ENCODE peak calls at places on chromosomes 13 and 19, in seven cellular contexts. L, J, V, E, U, B and G are unnamed samples. For H3K4me1, the result is how much of the 10 kb centered on the place peaks cover.

GRCh38 chr13:113009743-113010509 is 40.9 kb downstream of the MCF2L start:
- DNase-seq in L (peak), J (no peak), V (no peak), E (no peak), U (no peak), B (no peak), G (no peak)

GRCh38 chr13:28489536-28489935 is 5.4 kb downstream of the FLT1 start:
- DNase-seq in L (no peak), J (no peak), V (no peak), E (no peak), U (no peak), B (no peak), G (no peak)

GRCh38 chr19:28999733-29000433 is 213.1 kb downstream of the UQCRFS1 start:
- DNase-seq in L (no peak), J (no peak), V (no peak), E (no peak), U (no peak), B (no peak), G (no peak)

GRCh38 chr19:38376576-38376975 is 2.2 kb downstream of the PSMD8 start:
- DNase-seq in L (no peak), J (no peak), V (no peak), E (no peak), U (no peak), B (no peak), G (no peak)

GRCh38 chr19:55467236-55468053 is 2.9 kb upstream of the C19orf85 start:
- DNase-seq in L (peak), J (peak), V (peak), E (no peak), U (peak), B (peak), G (no peak)

GRCh38 chr13:29556742-29557141 is 38.7 kb downstream of the SLC7A1 start:
- DNase-seq in L (no peak), J (no peak), V (no peak), E (no peak), U (no peak), B (no peak), G (no peak)

GRCh38 chr13:93398167-93398566 is 171.6 kb downstream of the GPC6 start:
- DNase-seq in L (no peak), J (no peak), V (no peak), E (no peak), U (no peak), B (no peak), G (no peak)

GRCh38 chr19:8204961-8205360 is 4.2 kb upstream of the CERS4 start:
- DNase-seq in L (no peak), J (no peak), V (no peak), E (no peak), U (no peak), B (no peak), G (no peak)

DNA sequence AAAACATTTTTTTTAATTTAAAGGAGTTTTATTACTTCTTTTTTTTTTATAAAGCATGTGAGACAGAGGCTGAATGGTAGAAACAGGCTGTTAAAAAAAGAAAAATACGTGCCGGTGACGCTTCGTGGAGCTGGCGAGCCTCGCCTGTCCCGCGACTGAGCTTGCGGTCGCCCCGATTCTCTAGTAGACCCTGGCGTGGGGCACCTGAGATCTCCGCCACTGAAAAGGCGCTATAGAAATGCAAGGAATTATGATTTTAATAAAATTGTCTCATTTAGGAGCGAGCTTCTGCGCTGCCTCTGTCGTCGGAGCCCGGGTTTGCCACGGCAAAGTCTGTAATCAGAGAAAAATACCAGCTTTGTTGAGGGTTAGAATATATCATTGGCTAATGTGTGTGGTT is 18.4 kb downstream of the NFIX start:
- DNase-seq in L (no peak), J (no peak), V (no peak), E (no peak), U (no peak), B (no peak), G (no peak)
- H3K4me1 ChIP-seq in L (half or more), J (half or more), V (under half), E (half or more), U (half or more), B (under half), G (half or more)

GRCh38 chr19:32688315-32688714 is 3.3 kb upstream of the NUDT19 start:
- DNase-seq in L (no peak), J (peak), V (no peak), E (no peak), U (peak), B (no peak), G (no peak)

GRCh38 chr19:32687681-32688080 is 3.9 kb upstream of the NUDT19 start:
- DNase-seq in L (no peak), J (no peak), V (no peak), E (no peak), U (no peak), B (no peak), G (no peak)

GRCh38 chr19:32691952-32692726 is 518 bp downstream of the NUDT19 start:
- DNase-seq in L (peak), J (peak), V (peak), E (peak), U (peak), B (peak), G (no peak)

GRCh38 chr19:32691291-32691951 is at the start of gene NUDT19:
- DNase-seq in L (peak), J (peak), V (peak), E (no peak), U (peak), B (peak), G (no peak)

DNA sequence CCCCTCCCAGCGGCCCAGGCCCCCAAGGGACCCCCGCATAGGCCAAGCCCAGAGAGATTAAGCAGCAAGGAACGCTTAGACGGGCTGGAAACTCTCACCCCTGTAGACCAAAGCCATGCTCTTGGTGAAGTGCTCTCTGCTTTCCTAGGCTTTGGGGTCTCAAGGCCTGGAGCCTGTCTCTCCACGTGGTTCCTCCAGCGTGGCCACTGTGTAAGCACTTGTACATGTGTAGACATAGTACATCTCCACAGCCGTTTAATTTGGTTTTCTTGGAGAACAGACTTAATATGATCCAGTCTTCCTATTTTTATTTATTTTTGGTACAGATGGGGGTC is 1.1 kb downstream of the NUDT19 start:
- DNase-seq in L (no peak), J (no peak), V (peak), E (no peak), U (no peak), B (no peak), G (no peak)
- H3K4me1 ChIP-seq in L (half or more), J (under half), V (under half), E (under half), U (half or more), B (under half), G (under half)

GRCh38 chr19:2549701-2550191 is 73.8 kb downstream of the GADD45B start:
- DNase-seq in L (peak), J (peak), V (no peak), E (no peak), U (peak), B (no peak), G (no peak)

GRCh38 chr19:2548966-2549365 is 73.0 kb downstream of the GADD45B start:
- DNase-seq in L (no peak), J (no peak), V (no peak), E (no peak), U (no peak), B (no peak), G (no peak)

GRCh38 chr19:2546128-2547032 is 70.5 kb downstream of the GADD45B start:
- DNase-seq in L (peak), J (peak), V (no peak), E (no peak), U (peak), B (no peak), G (no peak)

GRCh38 chr19:2547033-2547680 is 71.2 kb downstream of the GADD45B start:
- DNase-seq in L (no peak), J (no peak), V (no peak), E (no peak), U (no peak), B (no peak), G (no peak)

DNA sequence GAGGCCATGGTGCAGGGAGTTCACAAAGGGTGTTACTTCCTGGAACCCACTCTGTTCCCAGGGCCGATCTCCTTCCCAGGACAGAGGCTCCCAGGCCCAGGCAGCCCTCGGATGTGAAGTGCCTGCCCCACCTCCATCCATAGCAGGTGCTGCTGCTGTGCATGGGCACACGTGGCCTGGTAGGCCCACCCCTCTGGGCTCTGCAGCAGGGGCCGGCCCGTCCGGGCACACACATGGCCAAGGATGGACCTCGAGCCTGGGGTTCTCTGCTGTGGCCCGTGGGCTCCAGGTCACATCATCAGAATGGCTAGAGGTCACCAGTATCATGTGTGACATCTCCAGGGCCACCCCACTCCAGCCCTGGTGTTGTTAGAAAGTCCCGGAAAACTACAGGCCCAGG is 71.8 kb downstream of the GADD45B start:
- DNase-seq in L (no peak), J (no peak), V (no peak), E (no peak), U (no peak), B (no peak), G (no peak)
- H3K4me1 ChIP-seq in L (half or more), J (under half), V (under half), E (under half), U (half or more), B (under half), G (under half)

GRCh38 chr19:35332817-35333216 is 3.8 kb downstream of the CD22 start:
- DNase-seq in L (no peak), J (no peak), V (no peak), E (no peak), U (no peak), B (peak), G (no peak)
- H3K4me1 ChIP-seq in L (under half), J (under half), V (under half), E (under half), U (under half), B (under half), G (under half)